ENCODE peak calls at places on chromosomes 16 and 17, in six cellular contexts. C is BE2C, N is CD14-positive monocyte, W is nephron progenitor cell, Q is AG10803, T is cardiac muscle cell. X is an unnamed sample.

GRCh38 chr17:74528491-74529199 is 2.6 kb downstream of the CD300LB start:
- DNase-seq in C (no peak), Q (no peak), T (no peak), N (peak; percentile 95), W (no peak), X (no peak)

GRCh38 chr17:79862771-79863440 is 23.7 kb upstream of the CBX4 start:
- DNase-seq in Q (no peak), T (no peak), W (no peak), C (no peak), N (no peak), X (no peak)

GRCh38 chr16:81036751-81037350 is 1.2 kb downstream of the ATMIN start:
- DNase-seq in C (no peak), N (peak; percentile 46), T (no peak), Q (peak; percentile 24), W (no peak), X (no peak)

GRCh38 chr16:19861069-19861468 is 23.6 kb downstream of the GPRC5B start:
- DNase-seq in Q (no peak), T (no peak), C (no peak), N (no peak), W (no peak), X (no peak)

GRCh38 chr17:10631048-10631700 is 25.9 kb downstream of the MYH3 start:
- DNase-seq in W (peak; percentile 66), N (no peak), Q (peak; percentile 22), C (peak; percentile 23), T (peak; percentile 46), X (peak; percentile 78)

GRCh38 chr16:69929480-69929879 is 21.7 kb upstream of the CLEC18A start:
- DNase-seq in T (no peak), N (no peak), W (no peak), C (no peak), Q (no peak), X (no peak)

GRCh38 chr16:80151706-80152073 is 389.1 kb upstream of the DYNLRB2 start:
- DNase-seq in W (no peak), Q (peak; percentile 48), C (no peak), T (no peak), N (no peak), X (no peak)

GRCh38 chr16:81873843-81874752 is 95.0 kb downstream of the PLCG2 start:
- DNase-seq in Q (peak; percentile 38), N (peak; percentile 69), C (peak; percentile 43), T (peak; percentile 50), W (peak; percentile 76), X (peak; percentile 78)

GRCh38 chr17:41061969-41062368 is 2.1 kb upstream of the KRTAP2-3 start:
- DNase-seq in T (peak; percentile 47), N (no peak), C (no peak), W (no peak), Q (peak; percentile 99), X (no peak)

DNA sequence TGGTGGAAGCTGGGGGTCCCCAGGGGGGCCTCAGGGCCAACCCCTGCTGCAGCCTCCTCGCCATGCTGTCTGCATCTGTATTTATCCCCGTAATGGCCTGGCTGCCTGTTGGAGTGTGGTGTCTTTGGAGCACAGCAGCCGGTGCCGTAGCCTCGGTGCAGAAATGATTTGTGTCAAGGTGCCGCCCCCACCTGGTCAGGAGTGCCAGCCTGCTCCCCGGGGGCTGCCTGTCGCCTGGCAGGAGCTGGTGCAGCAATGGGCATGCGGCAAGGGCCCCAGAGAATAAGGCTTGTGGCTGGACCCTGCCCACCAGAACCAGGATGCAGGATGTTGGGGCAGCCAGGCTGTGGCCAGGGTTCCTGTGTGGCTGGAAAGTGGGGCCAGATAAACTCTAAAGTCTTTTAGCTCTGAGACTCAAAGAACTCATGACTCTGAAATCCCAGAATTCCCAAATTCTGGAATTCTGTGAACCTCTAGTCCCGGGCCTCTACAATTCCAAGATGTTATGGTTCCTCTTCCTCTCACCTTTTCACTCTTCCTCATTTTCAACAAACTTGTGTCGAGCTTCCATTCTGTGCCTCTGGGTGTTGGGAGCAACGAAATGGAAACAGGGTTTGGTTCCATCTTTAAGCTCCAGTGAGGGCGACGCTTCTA is 5.9 kb downstream of the CPNE2 start:
- DNase-seq in W (no peak), T (no peak), Q (no peak), C (peak; percentile 64), N (no peak), X (no peak)
- TF ChIP-seq CTCF in W (no peak), T (no peak), Q (no peak), C (no peak), N (no peak), X (no peak)

GRCh38 chr16:74230126-74230525 is 66.5 kb upstream of the PSMD7 start:
- DNase-seq in C (no peak), T (no peak), N (no peak), Q (no peak), W (no peak), X (no peak)

GRCh38 chr16:74225278-74225677 is 71.3 kb upstream of the PSMD7 start:
- DNase-seq in N (no peak), C (no peak), Q (no peak), T (peak; percentile 32), W (no peak), X (no peak)

GRCh38 chr16:74224828-74225227 is 71.8 kb upstream of the PSMD7 start:
- DNase-seq in W (no peak), T (peak; percentile 63), Q (no peak), N (no peak), C (no peak), X (no peak)

DNA sequence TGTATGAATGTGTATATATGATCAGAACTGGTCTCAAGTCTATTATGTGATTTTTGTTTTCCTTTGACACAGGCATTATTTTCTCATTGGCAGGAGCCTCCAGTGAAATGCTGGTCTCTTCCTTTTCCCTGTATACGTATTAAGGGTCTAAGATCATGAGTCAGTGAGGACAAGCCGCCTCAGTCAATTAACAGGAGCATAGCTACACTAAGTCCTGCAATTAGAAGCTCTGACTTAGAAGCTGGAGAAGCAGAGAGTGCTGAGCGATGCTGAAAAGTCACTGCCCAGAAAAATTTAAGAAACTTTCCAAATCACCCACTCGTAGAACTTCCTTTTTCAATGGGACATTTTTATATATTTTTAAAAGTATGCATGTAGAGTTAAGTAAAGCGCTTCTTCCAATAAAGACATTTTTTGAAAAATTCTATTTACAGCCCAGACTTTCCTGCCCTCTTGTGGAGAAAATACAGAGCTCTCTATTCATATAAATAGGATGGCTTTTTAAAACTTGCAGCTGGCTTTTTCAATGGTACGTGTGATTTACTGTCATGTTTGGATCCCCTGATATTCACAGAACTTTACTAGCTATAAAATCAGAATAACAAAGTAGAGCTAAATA is 70.1 kb upstream of the PSMD7 start:
- DNase-seq in W (no peak), N (no peak), C (no peak), Q (peak; percentile 3), T (peak; percentile 36), X (no peak)
- TF ChIP-seq CTCF in W (peak; percentile 48), N (no peak), C (peak; percentile 44), Q (peak; percentile 45), T (peak; percentile 60), X (peak; percentile 34)

DNA sequence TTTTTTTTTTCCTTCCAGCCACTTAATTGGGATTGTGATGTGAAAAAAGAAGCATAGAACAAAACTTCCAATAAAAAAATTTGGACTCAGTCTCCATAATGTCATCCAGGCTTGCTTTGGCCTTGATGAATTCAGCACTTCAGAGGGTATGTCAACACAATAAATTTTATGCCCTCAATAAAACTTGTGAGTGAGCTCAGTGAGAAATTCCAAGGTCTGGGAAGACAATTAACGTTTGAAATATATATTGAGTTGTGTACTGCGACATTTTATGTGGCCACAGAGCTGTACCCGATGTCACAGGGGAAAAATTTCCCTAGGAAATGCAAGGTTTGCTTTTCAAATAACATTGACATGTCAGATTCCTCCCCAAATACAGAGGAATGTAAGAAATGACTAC is 496.6 kb downstream of the XYLT1 start:
- DNase-seq in Q (no peak), N (no peak), C (no peak), T (no peak), W (no peak), X (no peak)
- TF ChIP-seq CTCF in Q (no peak), N (no peak), C (no peak), T (no peak), W (no peak), X (no peak)

GRCh38 chr16:55502801-55503366 is 6.0 kb upstream of the LPCAT2 start:
- DNase-seq in Q (peak; percentile 84), C (peak; percentile 96), T (peak; percentile 98), W (peak; percentile 21), N (no peak), X (no peak)
- TF ChIP-seq CTCF in Q (no peak), C (peak; percentile 24), T (peak; percentile 34), W (no peak), N (no peak), X (no peak)

X was measured in glutamatergic neuron.